ENCODE peak calls at places on chromosomes 7 and 10, in four cellular contexts. One of them, this sample, is unnamed.

GRCh38 chr7:42237162-42237821 is at the start of gene GLI3:
- DNase-seq in NCI-H187: no peak
- DNase-seq in ureter: peak; percentile 88
- DNase-seq in Caki2: peak; percentile 94
- DNase-seq in this sample: peak; percentile 49

GRCh38 chr7:1993031-1993685 is 239.6 kb downstream of the MAD1L1 start:
- DNase-seq in NCI-H187: no peak
- DNase-seq in ureter: no peak
- DNase-seq in Caki2: no peak
- DNase-seq in this sample: no peak

GRCh38 chr10:22086730-22087364 is 83.3 kb upstream of the DNAJC1 start:
- DNase-seq in NCI-H187: no peak
- DNase-seq in ureter: peak; percentile 76
- DNase-seq in Caki2: no peak
- DNase-seq in this sample: no peak

GRCh38 chr7:80410081-80410480 is 101.8 kb downstream of the GNAT3 start:
- DNase-seq in NCI-H187: no peak
- DNase-seq in ureter: no peak
- DNase-seq in Caki2: no peak
- DNase-seq in this sample: no peak

GRCh38 chr7:111049971-111050680 is 40.8 kb upstream of the LRRN3 start:
- DNase-seq in NCI-H187: no peak
- DNase-seq in ureter: no peak
- DNase-seq in Caki2: no peak
- DNase-seq in this sample: no peak

GRCh38 chr10:118669020-118669766 is 73.7 kb upstream of the PRLHR start:
- DNase-seq in NCI-H187: no peak
- DNase-seq in ureter: no peak
- DNase-seq in Caki2: no peak
- DNase-seq in this sample: no peak

GRCh38 chr10:43121444-43121843 is 16.8 kb upstream of the CSGALNACT2 start:
- DNase-seq in NCI-H187: no peak
- DNase-seq in ureter: no peak
- DNase-seq in Caki2: no peak
- DNase-seq in this sample: no peak

GRCh38 chr10:87640043-87640442 is 19.6 kb upstream of the PAPSS2 start:
- DNase-seq in NCI-H187: no peak
- DNase-seq in ureter: no peak
- DNase-seq in Caki2: no peak
- DNase-seq in this sample: no peak

GRCh38 chr7:50595538-50596102 is 30.4 kb upstream of the DDC start:
- DNase-seq in NCI-H187: peak; percentile 34
- DNase-seq in ureter: no peak
- DNase-seq in Caki2: peak; percentile 33
- DNase-seq in this sample: peak; percentile 24

GRCh38 chr7:117065585-117066150 is 112.4 kb downstream of the ST7 start:
- DNase-seq in NCI-H187: no peak
- DNase-seq in ureter: no peak
- DNase-seq in Caki2: no peak
- DNase-seq in this sample: no peak

GRCh38 chr10:30151581-30152389 is 92.4 kb upstream of the JCAD start:
- DNase-seq in NCI-H187: no peak
- DNase-seq in ureter: no peak
- DNase-seq in Caki2: peak; percentile 86
- DNase-seq in this sample: no peak

This sample was measured in activated CD4-positive, alpha-beta memory T cell treated with anti-CD3 and anti-CD28 coated beads for 36 hours.